ENCODE peak calls at places on chromosomes 12 and 14, in five cellular contexts. A is CMK, F is activated T-helper 1 cell treated with Interleukin-2 at 50 U/mL for 16 hours, G is progenitor cell of endocrine pancreas, X is glomerular endothelial cell. U is an unnamed sample.

GRCh38 chr12:82688035-82688501 is 1.4 kb downstream of the TMTC2 start:
- DNase-seq in A (no peak), F (no peak), G (no peak), X (no peak), U (no peak)

GRCh38 chr14:55794655-55795583 is 214.9 kb downstream of the KTN1 start:
- DNase-seq in X (no peak), F (no peak), G (no peak), A (no peak), U (no peak)

GRCh38 chr12:120238224-120238616 is 27.3 kb downstream of the PXN start:
- DNase-seq in G (no peak), F (no peak), X (no peak), A (no peak), U (no peak)

GRCh38 chr12:66596189-66596588 is 82.7 kb downstream of the GRIP1 start:
- DNase-seq in G (no peak), X (peak; percentile 10), F (no peak), A (no peak), U (no peak)

GRCh38 chr14:74913986-74914573 is 9.0 kb downstream of the RPS6KL1 start:
- DNase-seq in G (peak; percentile 40), F (no peak), A (no peak), X (peak; percentile 23), U (no peak)

GRCh38 chr12:43884683-43885410 is 49.0 kb downstream of the TMEM117 start:
- DNase-seq in X (no peak), A (no peak), G (no peak), F (no peak), U (no peak)

GRCh38 chr12:115755061-115755751 is 522.3 kb downstream of the MED13L start:
- DNase-seq in X (no peak), A (no peak), F (no peak), G (no peak), U (no peak)

GRCh38 chr14:22221508-22221907 is 367.5 kb downstream of the DAD1 start:
- DNase-seq in G (no peak), F (no peak), X (no peak), A (no peak), U (no peak)

GRCh38 chr12:124949779-124950728 is 35.6 kb upstream of the UBC start:
- DNase-seq in A (no peak), F (no peak), G (no peak), X (no peak), U (no peak)

GRCh38 chr14:50021261-50021660 is 95.1 kb downstream of the VCPKMT start:
- DNase-seq in A (no peak), F (no peak), X (no peak), G (no peak), U (no peak)

GRCh38 chr14:65631040-65631439 is 218.5 kb downstream of the FUT8 start:
- DNase-seq in G (no peak), F (no peak), X (no peak), A (no peak), U (no peak)

GRCh38 chr14:81990312-81990761 is 456.7 kb upstream of the SEL1L start:
- DNase-seq in X (peak; percentile 33), F (no peak), A (no peak), G (peak; percentile 40), U (peak; percentile 4)

GRCh38 chr12:29317556-29318363 is 63.2 kb downstream of the ERGIC2 start:
- DNase-seq in X (peak; percentile 33), A (peak; percentile 25), G (no peak), F (no peak), U (peak; percentile 13)

GRCh38 chr12:124567035-124567672 is at the start of gene NCOR2:
- DNase-seq in A (peak; percentile 61), X (no peak), F (peak; percentile 38), G (peak; percentile 39), U (peak; percentile 27)

GRCh38 chr12:117114784-117115183 is 15.6 kb upstream of the TESC start:
- DNase-seq in F (no peak), G (no peak), X (no peak), A (no peak), U (no peak)

GRCh38 chr12:102883204-102883799 is 33.7 kb downstream of the PAH start:
- DNase-seq in G (peak; percentile 66), A (no peak), F (no peak), X (no peak), U (peak; percentile 20)

GRCh38 chr14:101761881-101762529 is 496 bp downstream of the PPP2R5C start:
- DNase-seq in G (peak; percentile 52), X (no peak), A (no peak), F (peak; percentile 19), U (peak; percentile 43)

GRCh38 chr14:80933282-80933681 is 8.3 kb downstream of the CEP128 start:
- DNase-seq in A (no peak), F (no peak), G (no peak), X (no peak), U (no peak)

GRCh38 chr12:102423447-102423846 is 56.9 kb downstream of the IGF1 start:
- DNase-seq in X (no peak), A (no peak), F (no peak), G (no peak), U (no peak)

GRCh38 chr14:75689012-75689411 is 28.0 kb downstream of the TTLL5 start:
- DNase-seq in G (no peak), A (no peak), X (no peak), F (no peak), U (no peak)

GRCh38 chr14:78162202-78162601 is 8.0 kb upstream of the NRXN3 start:
- DNase-seq in F (no peak), G (no peak), X (no peak), A (no peak), U (no peak)

GRCh38 chr12:101051901-101052550 is 158.0 kb downstream of the SLC5A8 start:
- DNase-seq in F (no peak), G (no peak), A (no peak), X (peak; percentile 80), U (no peak)

GRCh38 chr14:105196228-105196960 is 15.3 kb upstream of the NUDT14 start:
- DNase-seq in A (no peak), X (no peak), G (no peak), F (no peak), U (no peak)

GRCh38 chr14:64089920-64090319 is 204.3 kb downstream of the ESR2 start:
- DNase-seq in F (no peak), A (no peak), G (no peak), X (no peak), U (no peak)

GRCh38 chr12:51020448-51021182 is 5.6 kb downstream of the SLC11A2 start:
- DNase-seq in A (no peak), G (no peak), X (no peak), F (no peak), U (no peak)